ENCODE peak calls at places on chromosome 1, in five cellular contexts. One of them, this sample, is unnamed.

GRCh38 chr1:209433649-209434031 is 149.9 kb upstream of the CAMK1G start:
- DNase-seq in amniotic stem cell: no peak
- DNase-seq in pancreas: no peak
- DNase-seq in T-helper 1 cell: no peak
- DNase-seq in Right ventricle myocardium superior: no peak
- DNase-seq in this sample: no peak

GRCh38 chr1:220544901-220545303 is 17.0 kb downstream of the MARK1 start:
- DNase-seq in Right ventricle myocardium superior: no peak
- DNase-seq in pancreas: no peak
- DNase-seq in T-helper 1 cell: no peak
- DNase-seq in amniotic stem cell: no peak
- DNase-seq in this sample: no peak

GRCh38 chr1:228315484-228315944 is 91.1 kb downstream of the TRIM11 start:
- DNase-seq in T-helper 1 cell: no peak
- DNase-seq in pancreas: peak
- DNase-seq in amniotic stem cell: no peak
- DNase-seq in Right ventricle myocardium superior: no peak
- DNase-seq in this sample: no peak

GRCh38 chr1:199766219-199766792 is 261.2 kb upstream of the NR5A2 start:
- DNase-seq in Right ventricle myocardium superior: no peak
- DNase-seq in pancreas: no peak
- DNase-seq in T-helper 1 cell: no peak
- DNase-seq in amniotic stem cell: no peak
- DNase-seq in this sample: no peak

GRCh38 chr1:109632671-109633346 is 13.2 kb downstream of the AMPD2 start:
- DNase-seq in Right ventricle myocardium superior: no peak
- DNase-seq in pancreas: no peak
- DNase-seq in amniotic stem cell: no peak
- DNase-seq in T-helper 1 cell: no peak
- DNase-seq in this sample: no peak

GRCh38 chr1:174877208-174877673 is 122.5 kb upstream of the CACYBP start:
- DNase-seq in amniotic stem cell: no peak
- DNase-seq in Right ventricle myocardium superior: no peak
- DNase-seq in T-helper 1 cell: no peak
- DNase-seq in pancreas: peak
- DNase-seq in this sample: no peak

GRCh38 chr1:15141933-15142647 is 11.5 kb upstream of the TMEM51 start:
- DNase-seq in Right ventricle myocardium superior: peak
- DNase-seq in T-helper 1 cell: no peak
- DNase-seq in amniotic stem cell: no peak
- DNase-seq in pancreas: peak
- DNase-seq in this sample: no peak

GRCh38 chr1:38063616-38064015 is 17.0 kb upstream of the POU3F1 start:
- DNase-seq in T-helper 1 cell: no peak
- DNase-seq in pancreas: no peak
- DNase-seq in amniotic stem cell: no peak
- DNase-seq in Right ventricle myocardium superior: no peak
- DNase-seq in this sample: no peak

GRCh38 chr1:155648207-155649147 is 38.5 kb downstream of the MSTO1 start:
- DNase-seq in Right ventricle myocardium superior: no peak
- DNase-seq in amniotic stem cell: peak
- DNase-seq in T-helper 1 cell: no peak
- DNase-seq in pancreas: no peak
- DNase-seq in this sample: no peak

GRCh38 chr1:153679337-153680119 is 1.0 kb downstream of the NPR1 start:
- DNase-seq in amniotic stem cell: no peak
- DNase-seq in Right ventricle myocardium superior: peak
- DNase-seq in pancreas: no peak
- DNase-seq in T-helper 1 cell: peak
- DNase-seq in this sample: no peak

GRCh38 chr1:169321539-169321938 is 46.1 kb downstream of the NME7 start:
- DNase-seq in T-helper 1 cell: no peak
- DNase-seq in pancreas: no peak
- DNase-seq in Right ventricle myocardium superior: no peak
- DNase-seq in amniotic stem cell: no peak
- DNase-seq in this sample: no peak

GRCh38 chr1:229334269-229334668 is 8.6 kb downstream of the CCSAP start:
- DNase-seq in Right ventricle myocardium superior: no peak
- DNase-seq in amniotic stem cell: no peak
- DNase-seq in T-helper 1 cell: no peak
- DNase-seq in pancreas: no peak
- DNase-seq in this sample: no peak

GRCh38 chr1:5532811-5533210 is 459.4 kb downstream of the NPHP4 start:
- DNase-seq in pancreas: no peak
- DNase-seq in T-helper 1 cell: no peak
- DNase-seq in Right ventricle myocardium superior: no peak
- DNase-seq in amniotic stem cell: no peak
- DNase-seq in this sample: no peak

GRCh38 chr1:224377676-224378006 is 21.0 kb downstream of the CNIH4 start:
- DNase-seq in amniotic stem cell: peak
- DNase-seq in pancreas: no peak
- DNase-seq in Right ventricle myocardium superior: no peak
- DNase-seq in T-helper 1 cell: peak
- DNase-seq in this sample: no peak

GRCh38 chr1:23704834-23705495 is 13.4 kb downstream of the RPL11 start:
- DNase-seq in amniotic stem cell: no peak
- DNase-seq in T-helper 1 cell: no peak
- DNase-seq in Right ventricle myocardium superior: no peak
- DNase-seq in pancreas: no peak
- DNase-seq in this sample: no peak

GRCh38 chr1:189499736-189500135 is 977.9 kb downstream of the BRINP3 start:
- DNase-seq in Right ventricle myocardium superior: no peak
- DNase-seq in T-helper 1 cell: no peak
- DNase-seq in pancreas: no peak
- DNase-seq in amniotic stem cell: no peak
- DNase-seq in this sample: no peak

GRCh38 chr1:109383087-109383779 is 14.5 kb downstream of the SORT1 start:
- DNase-seq in amniotic stem cell: no peak
- DNase-seq in pancreas: no peak
- DNase-seq in Right ventricle myocardium superior: no peak
- DNase-seq in T-helper 1 cell: no peak
- DNase-seq in this sample: no peak

GRCh38 chr1:10054465-10054864 is 21.7 kb downstream of the UBE4B start:
- DNase-seq in T-helper 1 cell: no peak
- DNase-seq in amniotic stem cell: no peak
- DNase-seq in pancreas: no peak
- DNase-seq in Right ventricle myocardium superior: no peak
- DNase-seq in this sample: no peak

GRCh38 chr1:156115514-156116374 is 1.2 kb downstream of the LMNA start:
- DNase-seq in amniotic stem cell: no peak
- DNase-seq in pancreas: peak
- DNase-seq in T-helper 1 cell: no peak
- DNase-seq in Right ventricle myocardium superior: peak
- DNase-seq in this sample: no peak

GRCh38 chr1:115668579-115668978 is 26.8 kb downstream of the VANGL1 start:
- DNase-seq in Right ventricle myocardium superior: no peak
- DNase-seq in amniotic stem cell: no peak
- DNase-seq in T-helper 1 cell: no peak
- DNase-seq in pancreas: no peak
- DNase-seq in this sample: no peak

GRCh38 chr1:225735252-225736149 is 42.1 kb upstream of the SRP9 start:
- DNase-seq in amniotic stem cell: peak
- DNase-seq in pancreas: peak
- DNase-seq in T-helper 1 cell: no peak
- DNase-seq in Right ventricle myocardium superior: peak
- DNase-seq in this sample: no peak

GRCh38 chr1:235511470-235512240 is 7.4 kb upstream of the B3GALNT2 start:
- DNase-seq in pancreas: no peak
- DNase-seq in T-helper 1 cell: no peak
- DNase-seq in amniotic stem cell: no peak
- DNase-seq in Right ventricle myocardium superior: no peak
- DNase-seq in this sample: no peak

GRCh38 chr1:42524330-42524729 is 61.2 kb downstream of the CCDC30 start:
- DNase-seq in amniotic stem cell: no peak
- DNase-seq in pancreas: no peak
- DNase-seq in Right ventricle myocardium superior: no peak
- DNase-seq in T-helper 1 cell: no peak
- DNase-seq in this sample: no peak

GRCh38 chr1:200153277-200154055 is 126.0 kb downstream of the NR5A2 start:
- DNase-seq in pancreas: no peak
- DNase-seq in Right ventricle myocardium superior: no peak
- DNase-seq in T-helper 1 cell: peak
- DNase-seq in amniotic stem cell: no peak
- DNase-seq in this sample: peak

GRCh38 chr1:229452956-229453801 is 19.3 kb upstream of the ACTA1 start:
- DNase-seq in Right ventricle myocardium superior: no peak
- DNase-seq in amniotic stem cell: no peak
- DNase-seq in pancreas: no peak
- DNase-seq in T-helper 1 cell: no peak
- DNase-seq in this sample: no peak

GRCh38 chr1:23904748-23905357 is 8.3 kb downstream of the CNR2 start:
- DNase-seq in Right ventricle myocardium superior: no peak
- DNase-seq in T-helper 1 cell: peak
- DNase-seq in pancreas: no peak
- DNase-seq in amniotic stem cell: no peak
- DNase-seq in this sample: peak

GRCh38 chr1:181910905-181911304 is 150.6 kb downstream of the ZNF648 start:
- DNase-seq in T-helper 1 cell: no peak
- DNase-seq in Right ventricle myocardium superior: no peak
- DNase-seq in pancreas: no peak
- DNase-seq in amniotic stem cell: no peak
- DNase-seq in this sample: no peak

GRCh38 chr1:147665521-147665920 is 4.8 kb downstream of the ACP6 start:
- DNase-seq in amniotic stem cell: no peak
- DNase-seq in Right ventricle myocardium superior: no peak
- DNase-seq in T-helper 1 cell: no peak
- DNase-seq in pancreas: no peak
- DNase-seq in this sample: no peak

GRCh38 chr1:246506785-246507639 is at the start of gene SMYD3:
- DNase-seq in amniotic stem cell: peak
- DNase-seq in T-helper 1 cell: peak
- DNase-seq in Right ventricle myocardium superior: peak
- DNase-seq in pancreas: peak
- DNase-seq in this sample: peak

GRCh38 chr1:202567747-202568146 is 142.5 kb downstream of the SYT2 start:
- DNase-seq in T-helper 1 cell: no peak
- DNase-seq in Right ventricle myocardium superior: no peak
- DNase-seq in amniotic stem cell: no peak
- DNase-seq in pancreas: no peak
- DNase-seq in this sample: no peak

GRCh38 chr1:109615879-109616278 is 3.5 kb downstream of the GNAT2 start:
- DNase-seq in T-helper 1 cell: no peak
- DNase-seq in amniotic stem cell: no peak
- DNase-seq in Right ventricle myocardium superior: no peak
- DNase-seq in pancreas: no peak
- DNase-seq in this sample: no peak

GRCh38 chr1:62321438-62321837 is 2.2 kb upstream of the KANK4 start:
- DNase-seq in amniotic stem cell: peak
- DNase-seq in pancreas: no peak
- DNase-seq in Right ventricle myocardium superior: no peak
- DNase-seq in T-helper 1 cell: no peak
- DNase-seq in this sample: no peak

GRCh38 chr1:12229835-12230548 is at the start of gene VPS13D:
- DNase-seq in Right ventricle myocardium superior: peak
- DNase-seq in T-helper 1 cell: peak
- DNase-seq in pancreas: peak
- DNase-seq in amniotic stem cell: peak
- DNase-seq in this sample: peak

GRCh38 chr1:184493987-184494388 is 107.2 kb downstream of the C1orf21 start:
- DNase-seq in pancreas: no peak
- DNase-seq in amniotic stem cell: no peak
- DNase-seq in Right ventricle myocardium superior: no peak
- DNase-seq in T-helper 1 cell: no peak
- DNase-seq in this sample: no peak

This sample was measured in activated T-helper 2 cell treated with anti-CD3 and anti-CD28 coated beads, Interferon-gamma antibody, Interleukin-2, Interleukin-4, amounts not matched to agents 10 μg/mL and 5 μg/mL and 100 μg/mL, durations not matched to agents 14 hours and 24 hours and 36 hours.